ENCODE peak calls at places on chromosomes 11 and 22, in four cellular contexts. V, F, T and L are unnamed samples.
A peak's percentile ranks its signal among the peaks of the same experiment; 100 is the strongest.

GRCh38 chr22:35887296-35887875 is 141.2 kb downstream of the RBFOX2 start:
- DNase-seq in V (no peak), F (no peak), T (no peak), L (no peak)

GRCh38 chr11:64009234-64009633 is 23.0 kb downstream of the OTUB1 start:
- DNase-seq in V (no peak), F (no peak), T (no peak), L (no peak)

GRCh38 chr11:86440843-86441242 is 66.2 kb downstream of the CCDC81 start:
- DNase-seq in V (no peak), F (no peak), T (no peak), L (no peak)

GRCh38 chr22:32723632-32724031 is 77.9 kb upstream of the TIMP3 start:
- DNase-seq in V (no peak), F (peak; percentile 85), T (peak; percentile 25), L (no peak)

GRCh38 chr11:76073716-76074115 is 132.6 kb downstream of the WNT11 start:
- DNase-seq in V (no peak), F (no peak), T (no peak), L (no peak)

GRCh38 chr11:8317164-8317563 is 53.5 kb upstream of the LMO1 start:
- DNase-seq in V (no peak), F (no peak), T (no peak), L (no peak)

GRCh38 chr11:115674176-115674575 is 170.0 kb upstream of the CADM1 start:
- DNase-seq in V (no peak), F (no peak), T (no peak), L (no peak)

GRCh38 chr11:85886089-85887056 is 31.2 kb downstream of the CCDC83 start:
- DNase-seq in V (no peak), F (no peak), T (no peak), L (no peak)

GRCh38 chr11:798093-798713 is at the start of gene SLC25A22:
- DNase-seq in V (no peak), F (peak; percentile 89), T (no peak), L (peak; percentile 86)

GRCh38 chr11:6022954-6023353 is 7.6 kb downstream of the OR56A1 start:
- DNase-seq in V (no peak), F (no peak), T (peak; percentile 5), L (no peak)

GRCh38 chr11:134938212-134938611 is 526.2 kb upstream of the B3GAT1 start:
- DNase-seq in V (no peak), F (no peak), T (no peak), L (no peak)

GRCh38 chr11:119025978-119026766 is 4.5 kb downstream of the SLC37A4 start:
- DNase-seq in V (no peak), F (no peak), T (no peak), L (no peak)

GRCh38 chr11:15195454-15196200 is 80.9 kb downstream of the INSC start:
- DNase-seq in V (no peak), F (no peak), T (no peak), L (no peak)

GRCh38 chr11:71454470-71455113 is 1.6 kb downstream of the NADSYN1 start:
- DNase-seq in V (no peak), F (no peak), T (no peak), L (no peak)

GRCh38 chr11:77401486-77402217 is 72.2 kb downstream of the PAK1 start:
- DNase-seq in V (no peak), F (no peak), T (no peak), L (no peak)

GRCh38 chr11:108253176-108253575 is 30.3 kb downstream of the ATM start:
- DNase-seq in V (no peak), F (no peak), T (no peak), L (no peak)

GRCh38 chr11:46345131-46345597 is 2.1 kb upstream of the DGKZ start:
- DNase-seq in V (no peak), F (peak; percentile 84), T (no peak), L (no peak)

GRCh38 chr11:90218606-90219005 is 4.2 kb downstream of the CHORDC1 start:
- DNase-seq in V (no peak), F (peak; percentile 36), T (no peak), L (no peak)

GRCh38 chr11:122717264-122717867 is 61.8 kb downstream of the UBASH3B start:
- DNase-seq in V (no peak), F (peak; percentile 51), T (peak; percentile 73), L (no peak)

GRCh38 chr11:59221438-59221837 is 8.7 kb upstream of the MPEG1 start:
- DNase-seq in V (no peak), F (no peak), T (no peak), L (no peak)

GRCh38 chr11:82462588-82462987 is 271.1 kb downstream of the FAM181B start:
- DNase-seq in V (no peak), F (no peak), T (no peak), L (no peak)

GRCh38 chr11:396948-397548 is 3.0 kb downstream of the PKP3 start:
- DNase-seq in V (no peak), F (peak; percentile 58), T (no peak), L (no peak)

GRCh38 chr22:46053563-46054090 is 76.7 kb upstream of the WNT7B start:
- DNase-seq in V (no peak), F (peak; percentile 87), T (no peak), L (no peak)

GRCh38 chr11:134841972-134842371 is 429.9 kb upstream of the B3GAT1 start:
- DNase-seq in V (no peak), F (no peak), T (no peak), L (no peak)

GRCh38 chr22:36560001-36560400 is 31.0 kb upstream of the EIF3D start:
- DNase-seq in V (no peak), F (no peak), T (no peak), L (no peak)

GRCh38 chr22:28112548-28113043 is 193.5 kb upstream of the PITPNB start:
- DNase-seq in V (no peak), F (peak; percentile 52), T (no peak), L (no peak)
- TF ChIP-seq CTCF in V (peak; percentile 6), F (peak; percentile 39), T (no peak), L (peak; percentile 51)

GRCh38 chr11:27642954-27643353 is 57.3 kb downstream of the BDNF start:
- DNase-seq in V (no peak), F (no peak), T (no peak), L (no peak)
- TF ChIP-seq CTCF in V (peak; percentile 29), F (no peak), T (no peak), L (no peak)

GRCh38 chr11:65808744-65809341 is 22.0 kb downstream of the OVOL1 start:
- DNase-seq in V (no peak), F (peak; percentile 41), T (no peak), L (no peak)

GRCh38 chr11:65811764-65812475 is 21.8 kb upstream of the SNX32 start:
- DNase-seq in V (no peak), F (peak; percentile 76), T (no peak), L (no peak)

GRCh38 chr11:65806972-65807371 is 20.1 kb downstream of the OVOL1 start:
- DNase-seq in V (no peak), F (no peak), T (no peak), L (no peak)

GRCh38 chr11:65809496-65809895 is 22.6 kb downstream of the OVOL1 start:
- DNase-seq in V (no peak), F (peak; percentile 28), T (no peak), L (no peak)

GRCh38 chr11:65810046-65810868 is 23.4 kb downstream of the OVOL1 start:
- DNase-seq in V (no peak), F (peak; percentile 38), T (no peak), L (no peak)
- TF ChIP-seq CTCF in V (peak; percentile 20), F (no peak), T (no peak), L (no peak)

GRCh38 chr11:56624661-56625110 is 10.0 kb upstream of the OR5M1 start:
- DNase-seq in V (no peak), F (no peak), T (peak; percentile 30), L (no peak)
- TF ChIP-seq CTCF in V (peak; percentile 38), F (peak; percentile 35), T (peak; percentile 29), L (peak; percentile 49)

GRCh38 chr22:44834065-44834464 is 81.7 kb downstream of the ARHGAP8 start:
- DNase-seq in V (no peak), F (no peak), T (no peak), L (no peak)

GRCh38 chr22:44837481-44837880 is 85.1 kb downstream of the ARHGAP8 start:
- DNase-seq in V (no peak), F (no peak), T (no peak), L (no peak)

GRCh38 chr22:44827666-44828065 is 75.3 kb downstream of the ARHGAP8 start:
- DNase-seq in V (no peak), F (no peak), T (no peak), L (no peak)

GRCh38 chr22:44828193-44828592 is 75.8 kb downstream of the ARHGAP8 start:
- DNase-seq in V (no peak), F (no peak), T (no peak), L (no peak)

GRCh38 chr22:44831885-44832284 is 79.5 kb downstream of the ARHGAP8 start:
- DNase-seq in V (no peak), F (no peak), T (no peak), L (no peak)
- TF ChIP-seq CTCF in V (no peak), F (no peak), T (no peak), L (no peak)

GRCh38 chr22:29080061-29080975 is 7.5 kb downstream of the KREMEN1 start:
- DNase-seq in V (no peak), F (no peak), T (no peak), L (no peak)

GRCh38 chr22:29081499-29082236 is 8.8 kb downstream of the KREMEN1 start:
- DNase-seq in V (no peak), F (no peak), T (no peak), L (no peak)

GRCh38 chr22:29078036-29078868 is 5.4 kb downstream of the KREMEN1 start:
- DNase-seq in V (no peak), F (no peak), T (no peak), L (no peak)

GRCh38 chr22:29078869-29079207 is 6.0 kb downstream of the KREMEN1 start:
- DNase-seq in V (no peak), F (no peak), T (no peak), L (no peak)

GRCh38 chr22:29079218-29079901 is 6.5 kb downstream of the KREMEN1 start:
- DNase-seq in V (no peak), F (no peak), T (no peak), L (no peak)
- TF ChIP-seq CTCF in V (no peak), F (no peak), T (no peak), L (no peak)